ENCODE peak calls at places on chromosomes 12 and 14, in seven cellular contexts. N is naive thymus-derived CD4-positive, alpha-beta T cell; T is AG04450; K is dorsolateral prefrontal cortex; O is left ventricle myocardium inferior; X is left lung; B is epithelial cell of esophagus. D is an unnamed sample.

GRCh38 chr12:24600996-24601395 is 347.9 kb downstream of the BCAT1 start:
- DNase-seq in N (no peak), T (peak), K (no peak), O (no peak), X (no peak), B (peak), D (peak)

GRCh38 chr14:103398427-103399195 is 13.4 kb downstream of the MARK3 start:
- DNase-seq in N (no peak), T (no peak), K (no peak), O (no peak), X (no peak), B (peak), D (no peak)

GRCh38 chr12:75969768-75970167 is 61.8 kb downstream of the PHLDA1 start:
- DNase-seq in N (no peak), T (no peak), K (no peak), O (no peak), X (peak), B (peak), D (no peak)

GRCh38 chr14:99754141-99755067 is 38.8 kb upstream of the EML1 start:
- DNase-seq in N (no peak), T (no peak), K (no peak), O (peak), X (peak), B (peak), D (no peak)

GRCh38 chr12:3227076-3227975 is 150.1 kb downstream of the TSPAN9 start:
- DNase-seq in N (no peak), T (no peak), K (no peak), O (no peak), X (no peak), B (no peak), D (no peak)

GRCh38 chr14:63677891-63678379 is 36.3 kb upstream of the WDR89 start:
- DNase-seq in N (no peak), T (no peak), K (no peak), O (no peak), X (no peak), B (peak), D (peak)

GRCh38 chr12:51368640-51369517 is 22.3 kb downstream of the GALNT6 start:
- DNase-seq in N (peak), T (no peak), K (no peak), O (no peak), X (peak), B (no peak), D (peak)

GRCh38 chr14:74619672-74620131 is 7.7 kb upstream of the LTBP2 start:
- DNase-seq in N (no peak), T (peak), K (no peak), O (peak), X (peak), B (peak), D (peak)

GRCh38 chr12:28308891-28309290 is 118.6 kb downstream of the CCDC91 start:
- DNase-seq in N (no peak), T (no peak), K (no peak), O (no peak), X (no peak), B (peak), D (no peak)

GRCh38 chr12:27331299-27331926 is 1.2 kb upstream of the BMAL2 start:
- DNase-seq in N (no peak), T (peak), K (no peak), O (no peak), X (no peak), B (peak), D (peak)

GRCh38 chr12:130956009-130956408 is 2.3 kb downstream of the ADGRD1 start:
- DNase-seq in N (no peak), T (no peak), K (no peak), O (no peak), X (no peak), B (no peak), D (no peak)

GRCh38 chr12:108457006-108457733 is 57.9 kb upstream of the FICD start:
- DNase-seq in N (no peak), T (no peak), K (no peak), O (no peak), X (no peak), B (peak), D (no peak)

GRCh38 chr12:124828264-124829007 is 35.2 kb downstream of the SCARB1 start:
- DNase-seq in N (no peak), T (no peak), K (no peak), O (no peak), X (no peak), B (peak), D (peak)

GRCh38 chr12:133057446-133057845 is 20.1 kb downstream of the ZNF84 start:
- DNase-seq in N (no peak), T (no peak), K (no peak), O (no peak), X (no peak), B (no peak), D (no peak)

GRCh38 chr12:19484738-19485137 is 45.4 kb downstream of the AEBP2 start:
- DNase-seq in N (no peak), T (no peak), K (no peak), O (no peak), X (no peak), B (no peak), D (no peak)

GRCh38 chr14:55423969-55424368 is 12.3 kb upstream of the ATG14 start:
- DNase-seq in N (no peak), T (no peak), K (no peak), O (no peak), X (no peak), B (no peak), D (no peak)

GRCh38 chr14:75720828-75721227 is 59.8 kb downstream of the TTLL5 start:
- DNase-seq in N (no peak), T (no peak), K (peak), O (peak), X (peak), B (no peak), D (no peak)

GRCh38 chr12:92034858-92035401 is 110.7 kb downstream of the BTG1 start:
- DNase-seq in N (peak), T (peak), K (peak), O (peak), X (peak), B (peak), D (peak)
- H3K4me3 ChIP-seq in N (peak), T (peak), K (peak), O (peak), X (peak), B (no peak), D (peak)

GRCh38 chr12:21940972-21941521 is at the start of gene ABCC9:
- DNase-seq in N (peak), T (no peak), K (peak), O (peak), X (peak), B (peak), D (no peak)
- H3K4me3 ChIP-seq in N (peak), T (peak), K (peak), O (peak), X (peak), B (peak), D (peak)

GRCh38 chr12:16352481-16352880 is 5.0 kb downstream of the MGST1 start:
- DNase-seq in N (no peak), T (no peak), K (no peak), O (no peak), X (no peak), B (peak), D (no peak)
- H3K4me3 ChIP-seq in N (no peak), T (peak), K (no peak), O (no peak), X (no peak), B (no peak), D (no peak)

GRCh38 chr12:116662612-116663144 is 75.2 kb downstream of the SPRING1 start:
- DNase-seq in N (no peak), T (peak), K (no peak), O (no peak), X (peak), B (no peak), D (no peak)
- H3K4me3 ChIP-seq in N (no peak), T (no peak), K (no peak), O (no peak), X (no peak), B (no peak), D (no peak)

DNA sequence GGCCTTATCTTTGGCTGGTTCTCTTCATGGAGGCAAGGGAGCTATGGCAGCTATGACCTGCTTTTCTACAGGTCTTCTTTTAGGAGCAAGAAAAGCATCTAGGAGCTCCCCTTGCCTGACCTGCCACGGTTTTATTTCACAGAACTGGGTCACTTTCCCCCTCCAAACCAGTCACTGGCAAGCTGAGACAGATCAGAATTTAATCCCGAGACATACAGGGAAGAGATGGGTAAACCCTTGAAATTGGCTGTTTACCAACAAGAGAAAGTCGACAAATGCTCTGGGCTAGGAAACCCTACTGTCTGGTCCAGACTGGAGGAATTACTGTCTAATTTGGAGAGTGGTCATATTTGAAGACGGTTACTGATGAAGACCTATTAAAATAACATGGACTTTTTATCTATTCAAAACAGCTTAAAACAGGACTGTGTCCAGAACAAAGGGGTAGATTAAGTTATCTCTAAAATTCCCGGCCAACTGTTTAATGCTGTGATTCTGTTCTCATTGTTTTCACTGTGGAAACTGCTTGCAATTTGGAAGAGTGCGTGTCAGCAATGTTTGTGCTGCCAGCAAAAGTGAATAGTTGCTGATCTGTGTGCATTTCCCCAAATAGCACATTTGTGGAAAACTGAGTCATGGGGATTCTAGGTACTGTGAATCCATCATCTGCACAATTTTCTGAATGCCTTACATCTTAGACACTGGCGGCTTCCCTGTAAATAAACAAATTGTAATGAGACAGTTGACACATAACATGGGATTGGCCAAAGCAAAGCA is 73.4 kb upstream of the EEA1 start:
- DNase-seq in N (no peak), T (peak), K (no peak), O (no peak), X (no peak), B (peak), D (no peak)
- H3K4me3 ChIP-seq in N (no peak), T (no peak), K (no peak), O (no peak), X (no peak), B (no peak), D (no peak)

DNA sequence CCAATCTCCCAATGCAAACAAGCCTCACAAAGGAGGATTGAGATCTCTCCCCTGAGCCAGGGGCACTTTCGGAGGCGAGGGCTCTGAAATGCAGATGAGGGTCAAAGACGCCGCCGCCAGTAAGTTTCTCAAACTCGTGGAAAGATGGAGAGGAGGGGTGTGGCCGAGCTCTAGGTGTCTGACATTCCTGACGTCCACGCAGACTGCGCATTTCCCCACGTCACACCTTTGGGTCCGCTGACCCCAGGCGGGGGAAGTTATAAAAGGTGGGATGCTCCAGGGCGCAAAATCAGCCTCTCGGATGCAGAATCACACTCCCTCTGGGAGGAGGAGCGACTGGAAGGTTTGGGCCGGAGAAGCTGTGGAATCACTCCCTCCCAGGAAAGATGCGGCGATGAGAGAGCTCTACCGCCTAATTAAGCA is 2.1 kb downstream of the COL2A1 start:
- DNase-seq in N (no peak), T (no peak), K (no peak), O (no peak), X (no peak), B (no peak), D (no peak)
- H3K4me3 ChIP-seq in N (peak), T (peak), K (peak), O (peak), X (no peak), B (peak), D (no peak)

DNA sequence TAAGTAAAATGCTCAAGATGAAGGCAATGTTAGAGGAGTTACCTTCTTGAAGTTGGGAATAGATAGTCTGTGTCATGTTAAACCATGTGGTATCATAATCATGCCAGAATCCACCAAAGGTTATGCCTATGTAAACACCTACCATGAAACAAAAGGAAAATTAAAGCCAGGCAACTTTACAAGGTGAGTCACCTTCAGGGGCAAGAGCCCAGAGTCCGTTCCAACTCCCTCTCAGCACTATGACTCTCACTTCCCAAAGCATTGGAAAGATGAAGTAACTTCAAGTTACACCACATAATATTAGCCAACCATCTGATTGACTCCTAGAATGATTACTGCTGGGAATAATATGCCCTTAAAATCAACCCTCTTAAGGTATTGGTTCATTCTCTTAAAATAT is 38.5 kb downstream of the CATSPERB start:
- DNase-seq in N (no peak), T (no peak), K (no peak), O (no peak), X (no peak), B (peak), D (peak)
- H3K4me3 ChIP-seq in N (no peak), T (no peak), K (no peak), O (no peak), X (no peak), B (no peak), D (no peak)

D was measured in kidney epithelial cell.